ENCODE peak calls at places on chromosome 15, in nine cellular contexts. X, E, Q, L, U, G, V, K and F are unnamed samples.

GRCh38 chr15:87354661-87355410 is 901.7 kb downstream of the NTRK3 start:
- DNase-seq in X (no peak), E (peak), Q (no peak), L (no peak), U (no peak), G (no peak), V (no peak), K (peak), F (no peak)

GRCh38 chr15:73987646-73988045 is 4.4 kb downstream of the STOML1 start:
- DNase-seq in X (no peak), E (no peak), Q (no peak), L (no peak), U (no peak), G (no peak), V (no peak), K (no peak), F (no peak)

GRCh38 chr15:70541511-70541910 is 221.8 kb downstream of the UACA start:
- DNase-seq in X (no peak), E (no peak), Q (no peak), L (no peak), U (no peak), G (no peak), V (no peak), K (no peak), F (no peak)

GRCh38 chr15:93929375-93930094 is 301.8 kb upstream of the MCTP2 start:
- DNase-seq in X (peak), E (peak), Q (no peak), L (peak), U (peak), G (no peak), V (no peak), K (peak), F (no peak)

GRCh38 chr15:73647259-73648026 is 14.3 kb upstream of the NPTN start:
- DNase-seq in X (no peak), E (no peak), Q (no peak), L (no peak), U (no peak), G (no peak), V (no peak), K (no peak), F (no peak)

GRCh38 chr15:49709815-49710214 is 89.0 kb downstream of the DTWD1 start:
- DNase-seq in X (no peak), E (no peak), Q (no peak), L (no peak), U (no peak), G (no peak), V (no peak), K (no peak), F (no peak)

GRCh38 chr15:90001683-90002427 is 731 bp downstream of the ZNF710 start:
- DNase-seq in X (peak), E (peak), Q (no peak), L (no peak), U (peak), G (peak), V (peak), K (peak), F (no peak)

GRCh38 chr15:87816811-87817210 is 439.7 kb downstream of the NTRK3 start:
- DNase-seq in X (no peak), E (peak), Q (peak), L (peak), U (no peak), G (no peak), V (no peak), K (peak), F (no peak)

GRCh38 chr15:86267892-86268291 is 188.2 kb downstream of the AGBL1 start:
- DNase-seq in X (no peak), E (no peak), Q (no peak), L (no peak), U (no peak), G (no peak), V (no peak), K (no peak), F (no peak)

GRCh38 chr15:43526261-43526930 is 9.0 kb downstream of the MAP1A start:
- DNase-seq in X (no peak), E (no peak), Q (no peak), L (no peak), U (no peak), G (no peak), V (no peak), K (no peak), F (peak)

GRCh38 chr15:63490345-63491034 is 13.9 kb upstream of the USP3 start:
- DNase-seq in X (no peak), E (no peak), Q (no peak), L (no peak), U (no peak), G (no peak), V (no peak), K (no peak), F (no peak)

GRCh38 chr15:37872661-37873060 is 61.8 kb upstream of the TMCO5A start:
- DNase-seq in X (peak), E (peak), Q (no peak), L (no peak), U (no peak), G (no peak), V (no peak), K (peak), F (no peak)

GRCh38 chr15:20340331-20340811 is 201.2 kb downstream of the GOLGA6L6 start:
- DNase-seq in X (peak), E (no peak), Q (no peak), L (no peak), U (peak), G (no peak), V (peak), K (no peak), F (peak)

GRCh38 chr15:49990835-49991540 is 128.0 kb downstream of the ATP8B4 start:
- DNase-seq in X (no peak), E (peak), Q (no peak), L (peak), U (no peak), G (no peak), V (no peak), K (peak), F (no peak)

GRCh38 chr15:98506711-98507110 is 141.6 kb upstream of the IGF1R start:
- DNase-seq in X (no peak), E (no peak), Q (no peak), L (no peak), U (no peak), G (peak), V (no peak), K (no peak), F (no peak)

GRCh38 chr15:71800835-71801745 is 9.3 kb upstream of the NR2E3 start:
- DNase-seq in X (peak), E (peak), Q (no peak), L (peak), U (peak), G (peak), V (no peak), K (peak), F (no peak)

GRCh38 chr15:84981711-84982300 is at the start of gene PDE8A:
- DNase-seq in X (peak), E (peak), Q (no peak), L (no peak), U (peak), G (peak), V (no peak), K (no peak), F (no peak)

GRCh38 chr15:85402195-85402921 is 22.0 kb downstream of the AKAP13 start:
- DNase-seq in X (no peak), E (peak), Q (no peak), L (no peak), U (no peak), G (no peak), V (no peak), K (peak), F (no peak)

GRCh38 chr15:44489464-44489863 is 47.5 kb upstream of the EIF3J start:
- DNase-seq in X (no peak), E (peak), Q (peak), L (peak), U (no peak), G (no peak), V (no peak), K (peak), F (no peak)

GRCh38 chr15:94098877-94099606 is 132.3 kb upstream of the MCTP2 start:
- DNase-seq in X (no peak), E (peak), Q (no peak), L (no peak), U (no peak), G (no peak), V (no peak), K (no peak), F (no peak)

GRCh38 chr15:50100484-50100883 is 18.5 kb downstream of the ATP8B4 start:
- DNase-seq in X (no peak), E (no peak), Q (no peak), L (no peak), U (no peak), G (no peak), V (no peak), K (no peak), F (no peak)

GRCh38 chr15:88623061-88623460 is 1.9 kb downstream of the AEN start:
- DNase-seq in X (no peak), E (peak), Q (peak), L (peak), U (no peak), G (no peak), V (no peak), K (peak), F (no peak)

GRCh38 chr15:90465930-90466567 is 63.7 kb upstream of the CRTC3 start:
- DNase-seq in X (no peak), E (peak), Q (no peak), L (no peak), U (no peak), G (no peak), V (no peak), K (no peak), F (no peak)

GRCh38 chr15:44719293-44719999 is 8.1 kb downstream of the B2M start:
- DNase-seq in X (no peak), E (peak), Q (no peak), L (no peak), U (no peak), G (no peak), V (no peak), K (peak), F (no peak)

GRCh38 chr15:78224024-78224413 is 10.3 kb downstream of the ACSBG1 start:
- DNase-seq in X (no peak), E (peak), Q (no peak), L (no peak), U (no peak), G (no peak), V (no peak), K (no peak), F (no peak)

GRCh38 chr15:82935382-82935781 is 17.1 kb downstream of the HOMER2 start:
- DNase-seq in X (no peak), E (no peak), Q (no peak), L (no peak), U (no peak), G (no peak), V (no peak), K (no peak), F (no peak)

DNA sequence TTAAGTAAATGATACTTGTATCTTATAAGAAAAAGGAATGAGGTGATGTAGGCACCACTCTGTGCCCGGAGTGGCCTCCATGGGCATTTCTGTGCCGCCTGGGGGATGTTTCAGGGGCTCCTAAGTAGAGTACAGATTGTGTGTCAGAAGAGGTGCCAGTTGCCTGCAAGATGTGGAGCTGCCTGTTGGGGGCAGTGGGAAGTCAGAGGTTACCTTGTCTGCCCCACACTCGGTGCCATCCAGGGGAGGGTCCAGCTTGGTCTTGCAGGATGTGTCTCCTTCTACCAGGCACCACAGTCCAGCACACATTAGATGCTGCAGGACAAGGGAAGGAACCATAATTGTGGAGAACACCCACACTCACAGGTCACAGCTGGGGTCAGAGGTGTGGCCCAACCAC is 208.8 kb downstream of the ADAMTS17 start:
- DNase-seq in X (no peak), E (no peak), Q (no peak), L (no peak), U (peak), G (peak), V (no peak), K (no peak), F (no peak)
- TF ChIP-seq CTCF in X (no peak), E (no peak), Q (no peak), L (no peak), U (no peak), G (peak), V (no peak), K (no peak), F (no peak)

GRCh38 chr15:68730491-68731317 is 90.0 kb downstream of the ANP32A start:
- DNase-seq in X (peak), E (peak), Q (peak), L (no peak), U (peak), G (peak), V (no peak), K (peak), F (peak)
- TF ChIP-seq CTCF in X (no peak), E (peak), Q (peak), L (peak), U (no peak), G (no peak), V (peak), K (peak), F (peak)

GRCh38 chr15:95850837-95851236 is 479.7 kb upstream of the NR2F2 start:
- DNase-seq in X (no peak), E (no peak), Q (no peak), L (no peak), U (no peak), G (no peak), V (no peak), K (no peak), F (no peak)

GRCh38 chr15:95857124-95857757 is 473.3 kb upstream of the NR2F2 start:
- DNase-seq in X (no peak), E (peak), Q (no peak), L (no peak), U (no peak), G (no peak), V (no peak), K (peak), F (no peak)

GRCh38 chr15:95848126-95848525 is 482.4 kb upstream of the NR2F2 start:
- DNase-seq in X (no peak), E (no peak), Q (no peak), L (no peak), U (no peak), G (no peak), V (no peak), K (peak), F (no peak)

GRCh38 chr15:95857758-95858157 is 472.7 kb upstream of the NR2F2 start:
- DNase-seq in X (no peak), E (peak), Q (no peak), L (no peak), U (no peak), G (no peak), V (no peak), K (peak), F (no peak)

GRCh38 chr15:95853350-95853749 is 477.1 kb upstream of the NR2F2 start:
- DNase-seq in X (no peak), E (peak), Q (no peak), L (no peak), U (no peak), G (no peak), V (no peak), K (peak), F (no peak)
- TF ChIP-seq CTCF in X (no peak), E (no peak), Q (no peak), L (no peak), U (no peak), G (no peak), V (no peak), K (no peak), F (no peak)

DNA sequence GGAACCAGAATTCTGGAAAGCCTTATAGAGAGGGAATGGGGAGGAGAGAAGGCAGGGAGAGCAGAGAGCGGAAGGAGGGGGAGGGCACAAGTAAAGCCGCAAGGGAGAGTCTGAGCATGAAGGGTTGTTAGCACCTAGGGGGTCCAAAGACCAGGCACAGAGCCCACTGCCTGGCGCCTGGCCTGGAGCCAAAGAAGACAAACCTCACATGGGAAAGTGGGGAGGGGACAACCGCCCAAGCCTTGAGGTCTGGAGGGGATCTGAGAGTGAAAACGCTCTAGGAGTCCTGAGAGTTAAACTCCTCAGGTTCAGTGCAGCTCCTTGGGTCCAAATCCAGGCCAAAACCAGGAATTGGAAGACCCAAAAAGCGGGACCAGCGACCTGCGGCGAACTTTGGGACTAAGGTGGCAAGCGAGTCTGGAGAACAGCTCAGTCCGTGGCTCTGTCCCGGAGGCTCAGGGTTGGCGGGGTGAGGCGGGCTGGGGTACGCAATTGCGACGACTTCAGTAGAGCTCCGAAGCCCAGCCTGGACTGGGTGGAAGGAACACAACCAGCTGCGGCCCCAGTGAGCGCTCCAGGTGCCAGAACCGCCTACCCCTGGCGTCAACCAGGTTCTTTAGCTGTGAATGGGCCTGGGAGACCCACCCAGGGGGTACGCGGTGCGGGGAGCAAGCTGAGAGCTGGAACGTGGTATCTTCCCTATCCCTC is 807 bp upstream of the INAFM2 start:
- DNase-seq in X (no peak), E (no peak), Q (no peak), L (no peak), U (no peak), G (peak), V (no peak), K (no peak), F (peak)
- TF ChIP-seq CTCF in X (no peak), E (no peak), Q (no peak), L (no peak), U (no peak), G (no peak), V (no peak), K (no peak), F (no peak)

GRCh38 chr15:59798605-59798917 is 109.4 kb upstream of the BNIP2 start:
- DNase-seq in X (no peak), E (no peak), Q (no peak), L (no peak), U (no peak), G (no peak), V (no peak), K (no peak), F (no peak)
- TF ChIP-seq CTCF in X (no peak), E (no peak), Q (no peak), L (no peak), U (no peak), G (no peak), V (no peak), K (no peak), F (no peak)

GRCh38 chr15:31366169-31366734 is 39.6 kb downstream of the KLF13 start:
- DNase-seq in X (peak), E (peak), Q (no peak), L (no peak), U (no peak), G (no peak), V (peak), K (peak), F (peak)

GRCh38 chr15:31367021-31367729 is 40.5 kb downstream of the KLF13 start:
- DNase-seq in X (no peak), E (no peak), Q (no peak), L (no peak), U (no peak), G (no peak), V (no peak), K (no peak), F (no peak)

GRCh38 chr15:31365655-31366127 is 39.1 kb downstream of the KLF13 start:
- DNase-seq in X (peak), E (peak), Q (no peak), L (peak), U (peak), G (peak), V (peak), K (peak), F (peak)

GRCh38 chr15:31364301-31365031 is 37.8 kb downstream of the KLF13 start:
- DNase-seq in X (peak), E (no peak), Q (no peak), L (no peak), U (no peak), G (no peak), V (no peak), K (no peak), F (no peak)

DNA sequence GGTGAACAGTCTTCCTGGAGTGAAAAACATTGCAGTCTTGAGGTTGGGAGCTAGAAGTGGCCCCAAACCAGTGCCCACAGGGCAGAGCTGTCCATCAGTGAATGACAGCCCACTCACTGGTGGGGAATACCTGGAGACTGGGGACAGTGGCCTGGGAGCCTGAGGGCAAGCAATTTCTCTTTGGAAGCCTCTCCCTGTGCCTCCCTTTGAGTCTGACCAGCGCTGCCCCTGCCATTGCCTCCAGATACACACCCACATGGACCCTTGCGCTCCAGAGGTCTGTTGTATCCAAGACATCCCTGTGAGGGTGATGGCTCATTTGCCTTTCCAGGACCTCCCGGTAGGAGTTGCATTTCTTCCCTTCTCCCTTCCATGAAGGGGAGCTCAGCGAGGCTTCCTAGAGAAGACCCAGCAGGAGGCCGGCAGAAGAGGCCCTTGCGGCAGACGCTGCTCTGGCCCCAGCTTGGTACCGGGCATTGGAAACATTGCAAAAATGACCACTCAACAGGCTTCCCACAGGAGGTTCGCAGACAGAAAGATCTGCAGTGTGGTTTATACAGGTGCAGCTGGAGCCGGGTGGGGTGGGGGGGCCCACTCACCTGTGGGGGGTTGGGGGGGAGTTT is 38.5 kb downstream of the KLF13 start:
- DNase-seq in X (no peak), E (no peak), Q (no peak), L (no peak), U (no peak), G (no peak), V (no peak), K (no peak), F (no peak)
- TF ChIP-seq CTCF in X (no peak), E (no peak), Q (no peak), L (no peak), U (no peak), G (no peak), V (no peak), K (no peak), F (no peak)

DNA sequence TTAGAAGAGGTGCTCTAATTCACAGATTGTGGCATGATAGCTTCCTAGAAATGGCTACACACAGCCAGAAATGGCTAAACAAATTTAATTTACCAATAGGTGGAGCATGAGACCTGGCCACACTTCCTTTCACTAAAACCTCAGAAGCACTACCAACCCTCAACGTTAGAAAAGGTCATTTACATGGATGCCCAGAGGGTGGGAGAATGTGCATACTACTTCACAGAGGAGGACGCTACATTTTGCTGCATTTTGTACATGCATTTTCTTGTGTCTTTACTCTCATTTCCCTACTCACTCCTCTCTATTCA is 40.2 kb downstream of the C2CD4B start:
- DNase-seq in X (peak), E (no peak), Q (no peak), L (no peak), U (no peak), G (no peak), V (no peak), K (no peak), F (no peak)
- TF ChIP-seq CTCF in X (peak), E (no peak), Q (no peak), L (no peak), U (no peak), G (no peak), V (no peak), K (no peak), F (no peak)

GRCh38 chr15:48336940-48337339 is 5.7 kb downstream of the DUT start:
- DNase-seq in X (no peak), E (no peak), Q (no peak), L (no peak), U (peak), G (no peak), V (no peak), K (peak), F (no peak)
- TF ChIP-seq CTCF in X (peak), E (peak), Q (peak), L (peak), U (peak), G (peak), V (peak), K (peak), F (peak)

GRCh38 chr15:64688770-64689169 is 86.6 kb downstream of the RBPMS2 start:
- DNase-seq in X (no peak), E (no peak), Q (no peak), L (no peak), U (no peak), G (no peak), V (no peak), K (no peak), F (no peak)

GRCh38 chr15:64685230-64685886 is 90.0 kb downstream of the RBPMS2 start:
- DNase-seq in X (no peak), E (no peak), Q (no peak), L (no peak), U (no peak), G (no peak), V (no peak), K (no peak), F (no peak)

GRCh38 chr15:64686130-64686735 is 89.2 kb downstream of the RBPMS2 start:
- DNase-seq in X (peak), E (peak), Q (no peak), L (no peak), U (no peak), G (no peak), V (no peak), K (peak), F (no peak)

GRCh38 chr15:64688179-64688578 is 87.2 kb downstream of the RBPMS2 start:
- DNase-seq in X (no peak), E (no peak), Q (no peak), L (no peak), U (no peak), G (peak), V (no peak), K (no peak), F (no peak)

GRCh38 chr15:64687167-64688085 is 88.0 kb downstream of the RBPMS2 start:
- DNase-seq in X (no peak), E (no peak), Q (no peak), L (no peak), U (no peak), G (peak), V (no peak), K (no peak), F (no peak)
- TF ChIP-seq CTCF in X (no peak), E (no peak), Q (no peak), L (no peak), U (no peak), G (no peak), V (no peak), K (no peak), F (no peak)